ENCODE peak calls at places on chromosomes 12 and 14, in six cellular contexts. K, N, O, X, B and S are unnamed samples.

GRCh38 chr12:55712700-55713415 is 3.0 kb upstream of the BLOC1S1 start:
- DNase-seq in K (no peak), N (no peak), O (no peak), X (no peak), B (no peak), S (no peak)

GRCh38 chr12:34395056-34396005 is 373.0 kb downstream of the ALG10 start:
- DNase-seq in K (no peak), N (no peak), O (no peak), X (no peak), B (no peak), S (no peak)

GRCh38 chr12:41188058-41188840 is at the start of gene PDZRN4:
- DNase-seq in K (no peak), N (no peak), O (peak), X (no peak), B (no peak), S (no peak)

GRCh38 chr12:96436366-96437295 is 36.4 kb upstream of the CDK17 start:
- DNase-seq in K (no peak), N (no peak), O (no peak), X (no peak), B (no peak), S (no peak)

GRCh38 chr14:35196571-35196970 is 74.2 kb downstream of the PRORP start:
- DNase-seq in K (no peak), N (no peak), O (no peak), X (no peak), B (no peak), S (no peak)

GRCh38 chr12:46855760-46856159 is 30.0 kb upstream of the SLC38A4 start:
- DNase-seq in K (no peak), N (no peak), O (no peak), X (no peak), B (no peak), S (no peak)

GRCh38 chr12:78866518-78866917 is 1.9 kb downstream of the SYT1 start:
- DNase-seq in K (no peak), N (no peak), O (no peak), X (peak), B (no peak), S (no peak)

GRCh38 chr12:49296836-49297694 is 2.1 kb downstream of the PRPH start:
- DNase-seq in K (no peak), N (peak), O (peak), X (no peak), B (peak), S (peak)

GRCh38 chr14:103232831-103233319 is 101.2 kb upstream of the EIF5 start:
- DNase-seq in K (no peak), N (no peak), O (no peak), X (no peak), B (no peak), S (no peak)

GRCh38 chr12:113246478-113247122 is 25.3 kb downstream of the TPCN1 start:
- DNase-seq in K (no peak), N (no peak), O (peak), X (no peak), B (no peak), S (no peak)

GRCh38 chr12:131383741-131384543 is 326.9 kb upstream of the SFSWAP start:
- DNase-seq in K (no peak), N (no peak), O (no peak), X (no peak), B (no peak), S (no peak)

GRCh38 chr14:89616425-89617141 is 199.6 kb upstream of the FOXN3 start:
- DNase-seq in K (no peak), N (peak), O (no peak), X (no peak), B (no peak), S (no peak)

GRCh38 chr12:62933220-62933870 is 1.6 kb downstream of the PPM1H start:
- DNase-seq in K (peak), N (peak), O (peak), X (peak), B (peak), S (no peak)

GRCh38 chr12:110245278-110245868 is 35.7 kb upstream of the ATP2A2 start:
- DNase-seq in K (no peak), N (peak), O (no peak), X (no peak), B (no peak), S (no peak)

GRCh38 chr12:19674437-19674836 is 235.1 kb downstream of the AEBP2 start:
- DNase-seq in K (no peak), N (no peak), O (no peak), X (no peak), B (no peak), S (no peak)

GRCh38 chr12:112973712-112974305 is 4.5 kb upstream of the OAS2 start:
- DNase-seq in K (no peak), N (no peak), O (no peak), X (no peak), B (no peak), S (no peak)

GRCh38 chr12:19198272-19198671 is 68.7 kb downstream of the PLEKHA5 start:
- DNase-seq in K (no peak), N (no peak), O (no peak), X (no peak), B (no peak), S (peak)

GRCh38 chr12:45660330-45660729 is 69.2 kb upstream of the ARID2 start:
- DNase-seq in K (no peak), N (no peak), O (no peak), X (no peak), B (no peak), S (peak)